ENCODE peak calls at places on chromosomes 3 and 15, in six cellular contexts. K is heart left ventricle, Q is GM06990, Z is fibroblast of mammary gland, T is epithelial cell of esophagus, R is psoas muscle. H is an unnamed sample.

GRCh38 chr15:60780147-60780546 is 301.2 kb upstream of the ICE2 start:
- DNase-seq in Q (no peak), K (no peak), Z (no peak), T (no peak), R (no peak), H (no peak)

GRCh38 chr15:77796046-77796729 is 163.5 kb upstream of the LINGO1 start:
- DNase-seq in Z (no peak), Q (no peak), K (no peak), R (no peak), T (no peak), H (no peak)

GRCh38 chr3:99938270-99938955 is 120.8 kb downstream of the CMSS1 start:
- DNase-seq in Q (no peak), Z (peak), T (no peak), R (no peak), K (no peak), H (no peak)

GRCh38 chr15:58585668-58586461 is 154.1 kb downstream of the LIPC start:
- DNase-seq in K (no peak), Q (peak), T (no peak), Z (no peak), R (no peak), H (no peak)

GRCh38 chr3:114213669-114214541 is 23.5 kb downstream of the ZNF80 start:
- DNase-seq in Q (peak), R (peak), T (peak), Z (peak), K (no peak), H (no peak)

GRCh38 chr15:60674704-60675405 is 195.9 kb upstream of the ICE2 start:
- DNase-seq in Z (peak), Q (no peak), K (no peak), T (no peak), R (no peak), H (no peak)

GRCh38 chr3:48952510-48953118 is 34.0 kb downstream of the ARIH2 start:
- DNase-seq in K (no peak), T (peak), Q (no peak), R (no peak), Z (peak), H (no peak)

GRCh38 chr3:127722104-127722784 is 49.5 kb downstream of the ABTB1 start:
- DNase-seq in K (no peak), Z (no peak), Q (no peak), T (no peak), R (no peak), H (no peak)

GRCh38 chr3:138230525-138230924 is 43.4 kb downstream of the ARMC8 start:
- DNase-seq in K (no peak), Z (peak), R (no peak), T (peak), Q (peak), H (no peak)

GRCh38 chr15:67240235-67241131 is 14.0 kb downstream of the AAGAB start:
- DNase-seq in T (peak), R (no peak), Q (peak), Z (no peak), K (no peak), H (no peak)

GRCh38 chr15:94286581-94286980 is 55.2 kb downstream of the MCTP2 start:
- DNase-seq in Z (no peak), K (no peak), T (no peak), Q (no peak), R (no peak), H (no peak)

GRCh38 chr3:5022966-5023776 is 43.9 kb downstream of the BHLHE40 start:
- DNase-seq in Q (no peak), T (peak), K (no peak), R (peak), Z (peak), H (peak)

GRCh38 chr15:98888839-98889479 is 118.6 kb downstream of the PGPEP1L start:
- DNase-seq in K (no peak), R (no peak), Q (no peak), T (peak), Z (peak), H (no peak)

GRCh38 chr3:133330043-133330442 is 69.8 kb upstream of the BFSP2 start:
- DNase-seq in R (no peak), Q (no peak), T (no peak), Z (no peak), K (no peak), H (no peak)

GRCh38 chr3:109234300-109234699 is 82.0 kb downstream of the DPPA2 start:
- DNase-seq in R (no peak), Z (no peak), T (no peak), Q (no peak), K (no peak), H (no peak)

GRCh38 chr15:70956196-70956595 is 63.6 kb downstream of the LRRC49 start:
- DNase-seq in T (no peak), R (no peak), Z (peak), K (no peak), Q (no peak), H (no peak)

GRCh38 chr3:175716451-175716850 is 857.3 kb downstream of the NAALADL2 start:
- DNase-seq in T (peak), Z (no peak), Q (no peak), R (no peak), K (no peak), H (no peak)

GRCh38 chr15:67101981-67102929 is 36.9 kb downstream of the SMAD3 start:
- DNase-seq in T (peak), Z (peak), R (no peak), K (no peak), Q (peak), H (no peak)

GRCh38 chr3:127141921-127142730 is 50.8 kb upstream of the PRR23E start:
- DNase-seq in Q (no peak), Z (no peak), T (peak), R (peak), K (no peak), H (peak)

GRCh38 chr3:106006001-106006400 is 137.2 kb upstream of the CBLB start:
- DNase-seq in R (no peak), K (no peak), Z (peak), T (peak), Q (no peak), H (no peak)

GRCh38 chr3:43247556-43248186 is 38.7 kb upstream of the SNRK start:
- DNase-seq in R (no peak), Q (no peak), K (no peak), T (no peak), Z (no peak), H (no peak)

GRCh38 chr3:172153335-172153861 is 114.0 kb downstream of the FNDC3B start:
- DNase-seq in K (peak), Z (peak), T (peak), R (peak), Q (no peak), H (peak)

GRCh38 chr3:56748663-56749231 is 53.0 kb downstream of the ARHGEF3 start:
- DNase-seq in T (no peak), R (no peak), K (no peak), Q (no peak), Z (no peak), H (no peak)

GRCh38 chr15:74392402-74392876 is 25.0 kb upstream of the CYP11A1 start:
- DNase-seq in Q (peak), T (no peak), K (no peak), R (no peak), Z (peak), H (no peak)

GRCh38 chr15:68316061-68316804 is 38.7 kb downstream of the FEM1B start:
- DNase-seq in R (no peak), K (peak), T (peak), Z (no peak), Q (no peak), H (peak)

GRCh38 chr3:193688845-193689714 is 96.1 kb downstream of the OPA1 start:
- DNase-seq in R (no peak), Z (no peak), Q (no peak), K (no peak), T (no peak), H (no peak)

GRCh38 chr3:193693774-193694173 is 100.8 kb downstream of the OPA1 start:
- DNase-seq in T (no peak), Q (peak), Z (no peak), K (no peak), R (no peak), H (no peak)
- H3K4me3 ChIP-seq in T (no peak), Q (no peak), Z (no peak), K (no peak), R (no peak), H (no peak)

DNA sequence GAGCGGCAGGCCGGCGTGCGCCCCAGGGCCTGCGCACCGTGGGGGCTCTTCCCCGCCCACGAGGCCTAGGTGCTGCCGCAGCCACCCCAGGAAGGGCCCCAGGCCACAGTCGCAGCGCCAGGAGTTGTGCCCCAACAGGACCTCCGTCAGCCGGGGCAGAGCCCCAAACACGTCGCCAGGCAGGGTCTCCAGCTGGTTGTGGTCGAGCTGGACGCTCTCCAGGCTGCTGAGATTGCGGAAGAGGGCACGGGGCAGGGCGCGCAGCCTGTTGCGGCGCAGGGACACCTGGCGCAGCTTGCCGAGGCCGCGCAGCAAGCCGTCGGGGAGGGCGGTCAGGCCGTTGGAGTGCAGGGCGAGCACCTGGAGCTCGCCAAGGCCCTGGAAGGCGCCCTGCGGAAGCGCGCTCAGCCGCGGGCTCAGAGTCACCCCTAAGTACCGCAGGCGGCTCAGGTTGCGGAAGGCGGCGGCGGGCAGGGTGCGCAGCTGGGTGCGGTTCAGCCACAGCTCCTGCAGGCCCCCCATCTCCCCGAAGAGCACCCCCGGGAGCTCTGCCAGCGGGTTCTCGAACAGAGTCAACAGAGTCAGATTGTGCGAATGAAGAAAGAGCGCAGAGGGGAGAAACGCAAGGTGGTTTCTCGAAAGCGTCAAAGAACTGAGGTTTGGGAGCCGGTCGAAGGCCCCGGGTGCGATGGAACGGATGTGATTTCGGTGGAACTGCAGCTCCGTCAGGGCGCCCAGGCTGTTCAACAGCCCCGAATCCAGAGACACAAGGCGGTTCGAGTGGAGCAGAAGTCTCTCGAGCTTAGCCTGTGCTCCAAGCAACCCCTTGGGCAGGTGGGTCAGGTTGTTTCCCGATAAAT is 1.9 kb downstream of the GP5 start:
- DNase-seq in Z (no peak), K (no peak), R (no peak), Q (peak), T (peak), H (no peak)
- H3K4me3 ChIP-seq in Z (no peak), K (peak), R (peak), Q (no peak), T (no peak), H (peak)

DNA sequence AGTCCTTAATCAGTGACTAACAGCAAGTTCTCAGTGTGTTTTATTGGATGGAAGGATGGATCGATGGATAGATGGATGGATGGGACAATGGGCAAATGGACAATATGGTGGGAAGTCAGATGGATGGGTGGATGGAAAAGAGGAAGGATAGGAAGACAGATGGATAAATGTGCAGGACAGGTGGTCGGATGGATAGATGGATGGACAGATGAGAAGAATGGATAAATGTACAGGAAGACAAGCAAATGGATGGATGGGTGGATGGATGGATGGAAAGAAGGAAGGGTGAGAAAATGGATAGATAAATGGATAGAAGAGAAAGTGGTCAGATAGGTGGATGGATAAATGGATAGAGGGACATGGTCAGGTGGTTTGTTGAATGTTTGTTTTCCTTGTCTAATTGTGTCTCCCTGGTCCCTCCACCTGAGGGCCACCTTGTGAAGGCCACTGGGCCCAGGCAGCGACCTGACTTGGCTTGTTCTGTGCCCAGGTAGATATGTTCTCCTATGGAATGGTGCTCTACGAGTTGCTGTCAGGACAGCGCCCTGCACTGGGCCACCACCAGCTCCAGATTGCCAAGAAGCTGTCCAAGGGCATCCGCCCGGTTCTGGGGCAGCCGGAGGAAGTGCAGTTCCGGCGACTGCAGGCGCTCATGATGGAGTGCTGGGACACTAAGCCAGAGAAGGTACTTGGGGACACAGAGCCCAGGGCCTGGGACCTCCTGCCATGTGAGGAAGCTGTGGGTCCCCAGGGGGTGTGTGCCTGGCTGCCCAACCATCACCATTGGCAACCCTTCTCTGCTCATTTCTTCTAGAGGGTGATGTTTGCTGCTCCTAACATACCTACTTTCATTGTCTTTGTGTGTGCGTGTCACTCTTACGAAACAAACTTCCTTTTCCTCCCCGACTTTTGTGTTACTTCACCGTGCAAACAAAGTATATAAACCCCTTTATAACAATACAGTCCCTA is 137.5 kb downstream of the LRRK1 start:
- DNase-seq in R (no peak), Q (no peak), Z (no peak), K (no peak), T (no peak), H (no peak)
- H3K4me3 ChIP-seq in R (no peak), Q (no peak), Z (no peak), K (no peak), T (no peak), H (no peak)

DNA sequence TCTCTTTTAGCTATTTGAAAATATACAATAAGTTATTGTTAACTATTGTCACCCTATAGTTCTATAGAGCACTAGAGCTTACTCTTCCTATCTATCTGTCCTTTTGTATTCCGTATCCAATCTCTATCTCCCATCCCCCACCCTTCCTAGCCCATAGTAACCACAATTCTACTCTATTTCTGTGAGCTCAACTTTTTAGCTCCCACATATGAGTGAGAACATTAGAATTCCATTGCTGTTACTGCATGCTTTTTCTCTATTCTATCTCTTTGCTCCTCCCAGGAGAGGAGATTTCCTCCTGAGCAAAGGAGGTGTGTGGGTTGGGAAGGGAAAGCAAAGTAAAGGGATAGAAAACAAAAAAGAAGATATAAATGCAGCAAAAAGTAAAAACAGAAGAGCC is 105.6 kb upstream of the SLC4A7 start:
- DNase-seq in T (peak), Q (no peak), Z (peak), R (no peak), K (no peak), H (no peak)
- H3K4me3 ChIP-seq in T (no peak), Q (no peak), Z (no peak), R (no peak), K (no peak), H (no peak)

GRCh38 chr3:111152506-111152905 is 80.9 kb downstream of the NECTIN3 start:
- DNase-seq in Q (no peak), T (no peak), K (no peak), R (no peak), Z (peak), H (no peak)

GRCh38 chr3:111156506-111156905 is 84.9 kb downstream of the NECTIN3 start:
- DNase-seq in Q (no peak), T (no peak), K (no peak), R (no peak), Z (no peak), H (no peak)

DNA sequence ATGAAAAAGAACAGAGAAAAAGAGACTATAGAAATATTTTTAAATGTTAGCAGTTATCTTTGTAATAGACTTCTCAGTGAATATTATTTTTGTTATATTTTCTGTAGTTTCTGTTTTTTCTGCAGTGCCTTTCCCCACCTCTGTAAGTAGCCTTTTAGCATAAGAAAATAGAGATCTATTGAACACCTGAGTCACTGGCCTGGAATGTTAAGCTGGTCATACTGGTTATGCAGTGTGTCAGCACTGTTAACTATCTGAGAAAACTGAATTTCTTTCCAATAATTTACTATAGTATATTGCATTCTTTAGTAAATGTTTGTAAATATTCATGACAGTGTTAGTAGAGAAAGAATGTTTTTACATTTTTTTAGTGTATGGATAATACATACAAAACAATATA is 79.8 kb downstream of the NECTIN3 start:
- DNase-seq in Z (peak), K (no peak), R (no peak), T (peak), Q (no peak), H (no peak)
- H3K4me3 ChIP-seq in Z (no peak), K (no peak), R (no peak), T (no peak), Q (no peak), H (no peak)

DNA sequence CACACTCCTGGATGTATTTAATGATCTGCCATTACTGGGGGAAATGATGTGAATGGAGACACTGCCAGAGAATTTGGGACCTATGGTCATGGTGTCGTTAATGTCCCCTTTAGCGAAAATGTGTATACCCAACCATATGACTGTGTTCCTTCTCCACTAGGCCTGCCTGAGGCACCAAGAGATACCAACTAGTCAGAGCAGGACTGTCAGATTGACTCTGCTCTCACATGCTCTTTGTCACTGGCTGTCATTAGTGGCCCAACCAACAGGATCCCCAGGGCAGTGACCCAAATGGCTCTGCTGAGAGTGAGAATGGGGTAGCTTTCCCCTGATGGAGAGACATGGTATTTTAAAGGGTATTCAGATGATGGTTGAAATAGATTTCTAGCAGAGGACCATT is 2.8 kb downstream of the TAGLN3 start:
- DNase-seq in K (no peak), T (no peak), Z (no peak), Q (no peak), R (no peak), H (no peak)
- H3K4me3 ChIP-seq in K (no peak), T (no peak), Z (no peak), Q (no peak), R (no peak), H (no peak)

DNA sequence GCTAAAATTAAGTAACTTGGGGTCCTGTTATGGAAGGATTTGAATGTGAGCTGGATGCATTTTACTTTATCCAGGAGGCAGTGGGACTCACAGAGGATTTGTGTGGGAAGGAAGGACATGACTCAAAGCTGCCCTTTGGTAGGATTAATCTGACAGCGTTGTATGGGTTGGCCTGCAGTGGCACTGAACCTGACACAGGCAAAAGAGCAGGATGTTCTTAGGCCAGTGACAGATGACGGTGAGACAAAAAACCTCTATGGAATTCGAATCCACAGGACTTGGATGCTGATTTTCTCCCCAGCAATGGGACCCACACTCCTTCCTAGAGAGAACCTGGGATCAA is 253.4 kb downstream of the IL5RA start:
- DNase-seq in Q (no peak), Z (no peak), T (no peak), R (no peak), K (no peak), H (no peak)
- H3K4me3 ChIP-seq in Q (no peak), Z (no peak), T (no peak), R (no peak), K (no peak), H (no peak)